ENCODE peak calls at places on chromosomes 1 and 21, in six cellular contexts. One of them, this sample, is unnamed.

GRCh38 chr1:66725885-66726665 is 26.2 kb upstream of the DYNLT5 start:
- DNase-seq in body of pancreas: peak; percentile 31
- DNase-seq in prostate gland: peak; percentile 37
- DNase-seq in HCT116: peak; percentile 45
- DNase-seq in ovary: no peak
- DNase-seq in A549: peak; percentile 2
- DNase-seq in this sample: peak; percentile 43

GRCh38 chr1:201181726-201182125 is 8.9 kb upstream of the IGFN1 start:
- DNase-seq in body of pancreas: no peak
- DNase-seq in prostate gland: no peak
- DNase-seq in HCT116: no peak
- DNase-seq in ovary: no peak
- DNase-seq in A549: no peak
- DNase-seq in this sample: peak; percentile 43

GRCh38 chr21:34517491-34518245 is 5.7 kb upstream of the KCNE1 start:
- DNase-seq in body of pancreas: no peak
- DNase-seq in prostate gland: no peak
- DNase-seq in HCT116: no peak
- DNase-seq in ovary: no peak
- DNase-seq in A549: no peak
- DNase-seq in this sample: no peak

GRCh38 chr1:152873495-152873894 is 4.6 kb upstream of the SMCP start:
- DNase-seq in body of pancreas: no peak
- DNase-seq in prostate gland: no peak
- DNase-seq in HCT116: no peak
- DNase-seq in ovary: no peak
- DNase-seq in A549: no peak
- DNase-seq in this sample: no peak

GRCh38 chr1:12333036-12333785 is 103.4 kb downstream of the VPS13D start:
- DNase-seq in body of pancreas: peak; percentile 62
- DNase-seq in prostate gland: no peak
- DNase-seq in HCT116: no peak
- DNase-seq in ovary: no peak
- DNase-seq in A549: no peak
- DNase-seq in this sample: no peak

GRCh38 chr1:20343149-20343936 is 52.7 kb downstream of the VWA5B1 start:
- DNase-seq in body of pancreas: no peak
- DNase-seq in prostate gland: no peak
- DNase-seq in HCT116: no peak
- DNase-seq in ovary: peak; percentile 73
- DNase-seq in A549: no peak
- DNase-seq in this sample: no peak

GRCh38 chr21:20647603-20648002 is 350.6 kb upstream of the NCAM2 start:
- DNase-seq in body of pancreas: no peak
- DNase-seq in prostate gland: no peak
- DNase-seq in HCT116: no peak
- DNase-seq in ovary: no peak
- DNase-seq in A549: no peak
- DNase-seq in this sample: no peak

GRCh38 chr1:205325334-205325884 is 3.9 kb upstream of the NUAK2 start:
- DNase-seq in body of pancreas: peak; percentile 82
- DNase-seq in prostate gland: peak; percentile 64
- DNase-seq in HCT116: peak; percentile 63
- DNase-seq in ovary: no peak
- DNase-seq in A549: peak; percentile 87
- DNase-seq in this sample: peak; percentile 71

GRCh38 chr1:170663441-170664282 is at the start of gene PRRX1:
- DNase-seq in body of pancreas: no peak
- DNase-seq in prostate gland: no peak
- DNase-seq in HCT116: no peak
- DNase-seq in ovary: peak; percentile 69
- DNase-seq in A549: no peak
- DNase-seq in this sample: no peak

GRCh38 chr1:170661646-170662411 is 2.1 kb upstream of the PRRX1 start:
- DNase-seq in body of pancreas: no peak
- DNase-seq in prostate gland: no peak
- DNase-seq in HCT116: no peak
- DNase-seq in ovary: peak; percentile 69
- DNase-seq in A549: no peak
- DNase-seq in this sample: peak; percentile 88

GRCh38 chr1:170664283-170664827 is 424 bp downstream of the PRRX1 start:
- DNase-seq in body of pancreas: peak; percentile 18
- DNase-seq in prostate gland: no peak
- DNase-seq in HCT116: no peak
- DNase-seq in ovary: peak; percentile 69
- DNase-seq in A549: peak; percentile 38
- DNase-seq in this sample: no peak

GRCh38 chr1:170662561-170662971 is 1.4 kb upstream of the PRRX1 start:
- DNase-seq in body of pancreas: no peak
- DNase-seq in prostate gland: no peak
- DNase-seq in HCT116: no peak
- DNase-seq in ovary: no peak
- DNase-seq in A549: no peak
- DNase-seq in this sample: no peak

GRCh38 chr1:170663011-170663410 is 920 bp upstream of the PRRX1 start:
- DNase-seq in body of pancreas: no peak
- DNase-seq in prostate gland: no peak
- DNase-seq in HCT116: no peak
- DNase-seq in ovary: no peak
- DNase-seq in A549: no peak
- DNase-seq in this sample: no peak
- TF ChIP-seq POLR2A in body of pancreas: no peak
- TF ChIP-seq POLR2A in prostate gland: no peak
- TF ChIP-seq POLR2A in HCT116: no peak
- TF ChIP-seq POLR2A in ovary: no peak
- TF ChIP-seq POLR2A in A549: no peak
- TF ChIP-seq POLR2A in this sample: no peak

GRCh38 chr1:85297538-85297854 is 21.1 kb upstream of the BCL10 start:
- DNase-seq in body of pancreas: no peak
- DNase-seq in prostate gland: no peak
- DNase-seq in HCT116: no peak
- DNase-seq in ovary: no peak
- DNase-seq in A549: no peak
- DNase-seq in this sample: no peak
- H3K4me3 ChIP-seq in body of pancreas: no peak overlapping the region
- H3K4me3 ChIP-seq in prostate gland: no peak overlapping the region
- H3K4me3 ChIP-seq in HCT116: no peak overlapping the region
- H3K4me3 ChIP-seq in ovary: no peak overlapping the region
- H3K4me3 ChIP-seq in A549: no peak overlapping the region
- H3K4me3 ChIP-seq in this sample: no peak overlapping the region

GRCh38 chr1:178543291-178543609 is 30.3 kb downstream of the TEX35 start:
- DNase-seq in body of pancreas: no peak
- DNase-seq in prostate gland: no peak
- DNase-seq in HCT116: no peak
- DNase-seq in ovary: no peak
- DNase-seq in A549: peak; percentile 61
- DNase-seq in this sample: no peak
- TF ChIP-seq POLR2A in body of pancreas: no peak
- TF ChIP-seq POLR2A in prostate gland: no peak
- TF ChIP-seq POLR2A in HCT116: no peak
- TF ChIP-seq POLR2A in ovary: no peak
- TF ChIP-seq POLR2A in A549: no peak
- TF ChIP-seq POLR2A in this sample: no peak

GRCh38 chr1:241536383-241536782 is 4.2 kb downstream of the KMO start:
- DNase-seq in body of pancreas: no peak
- DNase-seq in prostate gland: no peak
- DNase-seq in HCT116: no peak
- DNase-seq in ovary: no peak
- DNase-seq in A549: no peak
- DNase-seq in this sample: no peak

GRCh38 chr1:241532864-241533263 is 686 bp downstream of the KMO start:
- DNase-seq in body of pancreas: no peak
- DNase-seq in prostate gland: no peak
- DNase-seq in HCT116: no peak
- DNase-seq in ovary: no peak
- DNase-seq in A549: no peak
- DNase-seq in this sample: no peak

GRCh38 chr1:241532173-241532553 is at the start of gene KMO:
- DNase-seq in body of pancreas: no peak
- DNase-seq in prostate gland: no peak
- DNase-seq in HCT116: no peak
- DNase-seq in ovary: no peak
- DNase-seq in A549: no peak
- DNase-seq in this sample: no peak

GRCh38 chr1:241531195-241532172 is 694 bp upstream of the KMO start:
- DNase-seq in body of pancreas: no peak
- DNase-seq in prostate gland: no peak
- DNase-seq in HCT116: peak; percentile 63
- DNase-seq in ovary: no peak
- DNase-seq in A549: peak; percentile 17
- DNase-seq in this sample: no peak

DNA sequence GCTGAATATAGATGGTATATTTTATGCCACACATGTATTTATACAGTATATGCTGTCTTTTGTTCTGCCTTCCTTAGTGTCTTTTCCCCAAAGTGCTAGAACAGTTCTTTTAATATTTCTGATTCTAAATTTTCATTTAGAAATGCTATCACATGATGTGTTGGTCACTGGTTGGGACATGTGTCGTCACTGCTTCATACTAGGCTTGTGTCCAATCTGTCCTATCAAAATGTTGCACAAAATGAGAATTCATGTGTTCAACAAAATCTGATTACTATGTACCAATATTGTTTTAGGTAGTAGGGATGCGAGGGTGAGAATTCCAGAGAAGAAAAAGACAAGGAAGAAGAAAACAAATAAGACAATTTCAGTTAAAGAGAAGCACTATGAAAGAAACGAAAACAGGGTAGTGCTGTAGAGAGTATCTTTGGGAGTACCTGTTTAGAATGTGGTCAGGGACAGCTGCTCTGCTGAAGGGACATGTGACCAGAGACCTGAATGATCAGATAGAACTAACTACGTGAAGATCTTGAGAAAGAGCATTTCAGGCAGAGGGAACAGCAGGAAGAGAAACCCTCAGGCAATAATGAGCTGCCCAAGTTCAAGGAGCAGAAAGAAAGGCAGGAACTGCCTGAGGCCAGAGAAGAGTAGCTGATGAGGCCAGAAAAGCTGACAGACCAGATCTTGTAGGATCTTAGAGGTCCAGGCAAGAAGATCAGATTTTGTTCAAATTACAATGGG is 1.4 kb downstream of the KMO start:
- DNase-seq in body of pancreas: no peak
- DNase-seq in prostate gland: no peak
- DNase-seq in HCT116: no peak
- DNase-seq in ovary: no peak
- DNase-seq in A549: no peak
- DNase-seq in this sample: no peak
- H3K4me3 ChIP-seq in body of pancreas: no peak overlapping the region
- H3K4me3 ChIP-seq in prostate gland: no peak overlapping the region
- H3K4me3 ChIP-seq in HCT116: no peak overlapping the region
- H3K4me3 ChIP-seq in ovary: no peak overlapping the region
- H3K4me3 ChIP-seq in A549: no peak overlapping the region
- H3K4me3 ChIP-seq in this sample: no peak overlapping the region

GRCh38 chr1:229624906-229625871 is 733 bp downstream of the TAF5L start:
- DNase-seq in body of pancreas: peak; percentile 64
- DNase-seq in prostate gland: peak; percentile 32
- DNase-seq in HCT116: no peak
- DNase-seq in ovary: no peak
- DNase-seq in A549: peak; percentile 60
- DNase-seq in this sample: peak; percentile 24
- TF ChIP-seq POLR2A in body of pancreas: no peak
- TF ChIP-seq POLR2A in prostate gland: no peak
- TF ChIP-seq POLR2A in HCT116: no peak
- TF ChIP-seq POLR2A in ovary: no peak
- TF ChIP-seq POLR2A in A549: no peak
- TF ChIP-seq POLR2A in this sample: no peak

GRCh38 chr1:33162141-33162540 is 19.7 kb downstream of the TRIM62 start:
- DNase-seq in body of pancreas: no peak
- DNase-seq in prostate gland: no peak
- DNase-seq in HCT116: no peak
- DNase-seq in ovary: no peak
- DNase-seq in A549: no peak
- DNase-seq in this sample: no peak
- H3K4me3 ChIP-seq in body of pancreas: no peak overlapping the region
- H3K4me3 ChIP-seq in prostate gland: no peak overlapping the region
- H3K4me3 ChIP-seq in HCT116: no peak overlapping the region
- H3K4me3 ChIP-seq in ovary: no peak overlapping the region
- H3K4me3 ChIP-seq in A549: no peak overlapping the region
- H3K4me3 ChIP-seq in this sample: no peak overlapping the region